ENCODE peak calls at places on chromosomes 4 and X, in seven cellular contexts. One of them, this sample, is unnamed.

GRCh38 chrX:40420899-40421729 is 159.7 kb upstream of the ATP6AP2 start:
- DNase-seq in NCI-H1417 treated with DMSO at 0.1 percent for 48 hours: no peak
- DNase-seq in Right ventricle myocardium superior: peak
- DNase-seq in H54: peak
- DNase-seq in ovary: no peak
- DNase-seq in cardiac muscle cell: peak
- DNase-seq in AG04450: no peak
- DNase-seq in this sample: no peak

GRCh38 chr4:1644906-1645657 is 39.0 kb downstream of the FAM53A start:
- DNase-seq in NCI-H1417 treated with DMSO at 0.1 percent for 48 hours: no peak
- DNase-seq in Right ventricle myocardium superior: peak
- DNase-seq in H54: no peak
- DNase-seq in ovary: no peak
- DNase-seq in cardiac muscle cell: peak
- DNase-seq in AG04450: no peak
- DNase-seq in this sample: peak

GRCh38 chr4:139735381-139736256 is 70.0 kb downstream of the MGST2 start:
- DNase-seq in NCI-H1417 treated with DMSO at 0.1 percent for 48 hours: no peak
- DNase-seq in Right ventricle myocardium superior: peak
- DNase-seq in H54: no peak
- DNase-seq in ovary: peak
- DNase-seq in cardiac muscle cell: peak
- DNase-seq in AG04450: no peak
- DNase-seq in this sample: peak

GRCh38 chr4:81052119-81053068 is 21.9 kb downstream of the BMP3 start:
- DNase-seq in NCI-H1417 treated with DMSO at 0.1 percent for 48 hours: no peak
- DNase-seq in Right ventricle myocardium superior: peak
- DNase-seq in H54: no peak
- DNase-seq in ovary: peak
- DNase-seq in cardiac muscle cell: peak
- DNase-seq in AG04450: peak
- DNase-seq in this sample: peak

GRCh38 chrX:132169554-132169953 is 41.7 kb upstream of the FRMD7 start:
- DNase-seq in NCI-H1417 treated with DMSO at 0.1 percent for 48 hours: peak
- DNase-seq in Right ventricle myocardium superior: no peak
- DNase-seq in H54: no peak
- DNase-seq in ovary: no peak
- DNase-seq in cardiac muscle cell: no peak
- DNase-seq in AG04450: no peak
- DNase-seq in this sample: no peak

GRCh38 chr4:77473509-77473908 is 132.1 kb upstream of the CXCL13 start:
- DNase-seq in NCI-H1417 treated with DMSO at 0.1 percent for 48 hours: no peak
- DNase-seq in Right ventricle myocardium superior: no peak
- DNase-seq in H54: no peak
- DNase-seq in ovary: no peak
- DNase-seq in cardiac muscle cell: peak
- DNase-seq in AG04450: no peak
- DNase-seq in this sample: no peak

GRCh38 chrX:53605004-53605403 is 81.5 kb downstream of the HUWE1 start:
- DNase-seq in NCI-H1417 treated with DMSO at 0.1 percent for 48 hours: no peak
- DNase-seq in Right ventricle myocardium superior: no peak
- DNase-seq in H54: no peak
- DNase-seq in ovary: no peak
- DNase-seq in cardiac muscle cell: peak
- DNase-seq in AG04450: no peak
- DNase-seq in this sample: peak

GRCh38 chr4:76738081-76738931 is 159.6 kb downstream of the SOWAHB start:
- DNase-seq in NCI-H1417 treated with DMSO at 0.1 percent for 48 hours: no peak
- DNase-seq in Right ventricle myocardium superior: no peak
- DNase-seq in H54: peak
- DNase-seq in ovary: peak
- DNase-seq in cardiac muscle cell: peak
- DNase-seq in AG04450: peak
- DNase-seq in this sample: peak

GRCh38 chr4:171025776-171026175 is 787.4 kb upstream of the GALNTL6 start:
- DNase-seq in NCI-H1417 treated with DMSO at 0.1 percent for 48 hours: no peak
- DNase-seq in Right ventricle myocardium superior: no peak
- DNase-seq in H54: no peak
- DNase-seq in ovary: no peak
- DNase-seq in cardiac muscle cell: no peak
- DNase-seq in AG04450: no peak
- DNase-seq in this sample: no peak

This sample was measured in foreskin fibroblast.